ENCODE peak calls at places on chromosomes 3 and 15, in four cellular contexts. D is mesenchymal stem cell, E is H1, I is trophoblast cell. Y is an unnamed sample.
A peak's percentile ranks its signal among the peaks of the same experiment; 100 is the strongest.

GRCh38 chr3:197599089-197599765 is 43.5 kb upstream of the BDH1 start:
- DNase-seq in D (peak; percentile 79), E (peak; percentile 67), I (peak; percentile 69), Y (peak; percentile 68)

GRCh38 chr3:111932962-111933361 is 45.9 kb upstream of the ABHD10 start:
- DNase-seq in D (peak; percentile 6), E (no peak), I (no peak), Y (no peak)

GRCh38 chr3:188367741-188368140 is 213.8 kb downstream of the LPP start:
- DNase-seq in D (no peak), E (no peak), I (no peak), Y (no peak)

GRCh38 chr3:157201648-157202278 is 41.8 kb upstream of the CCNL1 start:
- DNase-seq in D (peak; percentile 59), E (no peak), I (no peak), Y (no peak)

GRCh38 chr15:88904808-88905327 is 8.3 kb downstream of the MFGE8 start:
- DNase-seq in D (peak; percentile 68), E (no peak), I (peak; percentile 67), Y (peak; percentile 75)

GRCh38 chr3:57864853-57865252 is 108.7 kb downstream of the SLMAP start:
- DNase-seq in D (peak; percentile 37), E (no peak), I (no peak), Y (no peak)

GRCh38 chr3:30720586-30721313 is 114.3 kb downstream of the TGFBR2 start:
- DNase-seq in D (peak; percentile 85), E (no peak), I (no peak), Y (no peak)

GRCh38 chr15:40263036-40263754 is 19.7 kb downstream of the ANKRD63 start:
- DNase-seq in D (peak; percentile 74), E (no peak), I (no peak), Y (no peak)

GRCh38 chr3:150922611-150923010 is 17.4 kb upstream of the MINDY4B start:
- DNase-seq in D (peak; percentile 18), E (no peak), I (peak; percentile 37), Y (no peak)

GRCh38 chr15:52672661-52673060 is 6.5 kb downstream of the ATOSA start:
- DNase-seq in D (no peak), E (no peak), I (no peak), Y (no peak)

GRCh38 chr3:100042144-100042543 is 72.2 kb downstream of the FILIP1L start:
- DNase-seq in D (peak; percentile 78), E (no peak), I (peak; percentile 58), Y (no peak)

GRCh38 chr3:194584866-194585265 is 48.4 kb downstream of the TMEM44 start:
- DNase-seq in D (peak; percentile 29), E (no peak), I (no peak), Y (no peak)

GRCh38 chr3:138348950-138349739 is 766 bp downstream of the MRAS start:
- DNase-seq in D (peak; percentile 24), E (no peak), I (no peak), Y (no peak)

GRCh38 chr3:45560270-45561020 is 34.1 kb upstream of the LIMD1 start:
- DNase-seq in D (peak; percentile 56), E (no peak), I (no peak), Y (no peak)

GRCh38 chr3:67383379-67383778 is 271.0 kb downstream of the SUCLG2 start:
- DNase-seq in D (no peak), E (no peak), I (no peak), Y (no peak)

GRCh38 chr3:16942955-16943354 is 58.2 kb downstream of the PLCL2 start:
- DNase-seq in D (no peak), E (no peak), I (no peak), Y (no peak)

GRCh38 chr3:7669641-7670040 is 808.7 kb downstream of the GRM7 start:
- DNase-seq in D (no peak), E (no peak), I (no peak), Y (no peak)

GRCh38 chr3:195889843-195890407 is 18.4 kb downstream of the TNK2 start:
- DNase-seq in D (no peak), E (no peak), I (no peak), Y (no peak)

GRCh38 chr3:185423178-185423577 is 60.2 kb downstream of the MAP3K13 start:
- DNase-seq in D (peak; percentile 21), E (no peak), I (peak; percentile 14), Y (no peak)

GRCh38 chr3:140008693-140008980 is 73.7 kb downstream of the CLSTN2 start:
- DNase-seq in D (no peak), E (no peak), I (no peak), Y (no peak)

GRCh38 chr15:40307421-40308165 is at the start of gene PLCB2:
- DNase-seq in D (peak; percentile 58), E (no peak), I (no peak), Y (no peak)

GRCh38 chr15:80242132-80242769 is 9.8 kb downstream of the CTXND1 start:
- DNase-seq in D (peak; percentile 11), E (peak; percentile 34), I (no peak), Y (no peak)

GRCh38 chr3:172596394-172596706 is 73.1 kb upstream of the TNFSF10 start:
- DNase-seq in D (no peak), E (no peak), I (no peak), Y (no peak)

GRCh38 chr15:46576611-46577010 is 941.8 kb downstream of the SQOR start:
- DNase-seq in D (peak; percentile 0), E (no peak), I (peak; percentile 51), Y (no peak)

GRCh38 chr3:4720316-4721075 is 227.3 kb downstream of the ITPR1 start:
- DNase-seq in D (peak; percentile 56), E (no peak), I (no peak), Y (no peak)

GRCh38 chr3:161691677-161692076 is 195.1 kb downstream of the OTOL1 start:
- DNase-seq in D (no peak), E (no peak), I (no peak), Y (no peak)

GRCh38 chr3:161694682-161695586 is 198.3 kb downstream of the OTOL1 start:
- DNase-seq in D (no peak), E (no peak), I (no peak), Y (no peak)

GRCh38 chr3:161689699-161690098 is 193.1 kb downstream of the OTOL1 start:
- DNase-seq in D (no peak), E (no peak), I (no peak), Y (no peak)
- H3K4me3 ChIP-seq in D (no peak overlapping the region), E (no peak overlapping the region), I (no peak overlapping the region), Y (no peak overlapping the region)

GRCh38 chr3:10554746-10555145 is 49.4 kb upstream of the ATP2B2 start:
- DNase-seq in D (no peak), E (no peak), I (no peak), Y (no peak)

GRCh38 chr3:10553586-10554235 is 48.3 kb upstream of the ATP2B2 start:
- DNase-seq in D (no peak), E (peak; percentile 17), I (no peak), Y (peak; percentile 97)

GRCh38 chr3:10554236-10554611 is 48.8 kb upstream of the ATP2B2 start:
- DNase-seq in D (no peak), E (no peak), I (no peak), Y (no peak)

GRCh38 chr3:10556312-10556711 is 50.9 kb upstream of the ATP2B2 start:
- DNase-seq in D (no peak), E (no peak), I (no peak), Y (no peak)

GRCh38 chr3:10555263-10555662 is 49.9 kb upstream of the ATP2B2 start:
- DNase-seq in D (no peak), E (no peak), I (no peak), Y (no peak)
- H2BK12ac ChIP-seq in D (no peak overlapping the region), E (no peak overlapping the region), I (no peak overlapping the region), Y (no peak overlapping the region)

GRCh38 chr3:152350764-152351163 is 82.0 kb downstream of the MBNL1 start:
- DNase-seq in D (no peak), E (no peak), I (no peak), Y (no peak)
- H3K4me3 ChIP-seq in D (no peak overlapping the region), E (no peak overlapping the region), I (no peak overlapping the region), Y (no peak overlapping the region)

DNA sequence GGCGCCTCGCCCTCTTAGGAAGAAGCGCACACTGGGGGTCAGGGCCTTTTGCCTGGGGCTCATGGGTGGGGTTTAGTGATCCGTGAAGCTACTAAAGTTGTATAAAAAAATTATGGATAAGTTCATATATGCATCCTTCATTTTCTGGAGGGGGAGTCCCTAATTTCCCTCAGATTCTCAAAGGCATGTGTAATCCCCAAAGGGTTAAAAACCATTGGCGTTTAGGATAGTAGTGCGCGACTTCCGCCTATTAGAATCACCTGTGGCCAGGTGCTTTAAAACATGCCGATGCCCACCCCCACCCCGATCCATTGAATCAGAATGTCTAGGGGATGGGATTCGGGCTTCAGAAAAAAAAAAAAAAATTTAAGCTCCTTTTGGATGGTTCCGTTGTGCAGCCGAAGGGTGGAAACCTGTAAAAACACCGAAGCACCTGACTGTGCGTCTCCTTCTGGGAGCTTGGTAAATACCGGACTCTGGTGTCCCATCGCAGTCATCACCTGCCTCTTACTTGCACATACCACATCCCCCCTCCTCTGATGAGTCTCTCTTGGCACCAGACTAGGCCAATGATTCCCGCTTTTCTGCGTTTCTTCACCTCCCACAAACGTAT is 594 bp downstream of the APH1B start:
- DNase-seq in D (peak; percentile 5), E (no peak), I (peak; percentile 23), Y (no peak)
- H2BK12ac ChIP-seq in D (peak overlapping the region; percentile 29), E (peak overlapping the region; percentile 2), I (no peak overlapping the region), Y (no peak overlapping the region)

GRCh38 chr3:104279617-104280016 is 1087.1 kb upstream of the ALCAM start:
- DNase-seq in D (peak; percentile 73), E (no peak), I (no peak), Y (no peak)
- H3K4me3 ChIP-seq in D (peak overlapping the region; percentile 42), E (no peak overlapping the region), I (no peak overlapping the region), Y (no peak overlapping the region)

GRCh38 chr3:126850370-126851085 is 132.4 kb upstream of the PLXNA1 start:
- DNase-seq in D (peak; percentile 75), E (peak; percentile 85), I (peak; percentile 85), Y (peak; percentile 80)
- H2BK12ac ChIP-seq in D (no peak overlapping the region), E (peak overlapping the region; percentile 100), I (no peak overlapping the region), Y (peak overlapping the region; percentile 93)

GRCh38 chr15:65067645-65068416 is at the start of gene RASL12:
- DNase-seq in D (no peak), E (no peak), I (no peak), Y (no peak)
- H3K4me3 ChIP-seq in D (peak within 1 kb of the TSS; percentile 72), E (peak within 1 kb of the TSS; percentile 56), I (peak within 1 kb of the TSS; percentile 68), Y (peak within 1 kb of the TSS; percentile 79)

Y was measured in neuronal stem cell.